ENCODE peak calls at places on chromosomes 4 and X, in seven cellular contexts. A is heart right ventricle, X is body of pancreas, P is epithelial cell of esophagus, K is tibial artery, I is astrocyte of the spinal cord, R is SK-N-SH. N is an unnamed sample.

GRCh38 chrX:153651540-153652079 is 4.6 kb downstream of the DUSP9 start:
- DNase-seq in K (no peak), P (no peak), I (no peak), R (peak; percentile 45), A (no peak), X (no peak), N (no peak)

GRCh38 chrX:23369037-23369436 is 34.4 kb downstream of the PTCHD1 start:
- DNase-seq in R (no peak), A (no peak), X (no peak), P (no peak), K (no peak), I (peak; percentile 9), N (no peak)

GRCh38 chr4:88757067-88757466 is 59.4 kb upstream of the NAP1L5 start:
- DNase-seq in R (no peak), A (no peak), K (no peak), P (no peak), I (no peak), X (no peak), N (no peak)

GRCh38 chrX:151801980-151802379 is 67.4 kb downstream of the CNGA2 start:
- DNase-seq in P (peak; percentile 2), A (no peak), X (no peak), K (no peak), I (no peak), R (no peak), N (no peak)

GRCh38 chr4:151921811-151922210 is 161.0 kb upstream of the GATB start:
- DNase-seq in P (peak; percentile 41), K (no peak), R (no peak), X (no peak), I (peak; percentile 20), A (no peak), N (peak; percentile 49)

GRCh38 chrX:129115104-129115503 is 408.2 kb downstream of the SMARCA1 start:
- DNase-seq in X (peak; percentile 14), R (peak; percentile 47), A (no peak), I (no peak), P (peak; percentile 36), K (no peak), N (peak; percentile 28)

GRCh38 chrX:1807301-1807731 is 192.5 kb downstream of the ASMT start:
- DNase-seq in A (no peak), X (no peak), P (no peak), I (peak; percentile 33), R (no peak), K (no peak), N (no peak)

GRCh38 chrX:41921492-41922124 is 1.7 kb downstream of the CASK start:
- DNase-seq in K (no peak), R (no peak), X (no peak), I (peak; percentile 27), A (no peak), P (peak; percentile 80), N (peak; percentile 79)

GRCh38 chr4:86496094-86497060 is 97.7 kb upstream of the PTPN13 start:
- DNase-seq in P (peak; percentile 87), R (peak; percentile 52), K (no peak), I (peak; percentile 49), A (peak; percentile 11), X (peak; percentile 48), N (peak; percentile 81)

GRCh38 chr4:14695411-14695810 is 306.9 kb upstream of the CPEB2 start:
- DNase-seq in A (no peak), R (no peak), I (no peak), X (no peak), P (peak; percentile 40), K (no peak), N (peak; percentile 5)

GRCh38 chr4:72969957-72970356 is 99.6 kb downstream of the COX18 start:
- DNase-seq in K (peak; percentile 68), R (no peak), I (peak; percentile 40), P (no peak), A (peak; percentile 7), X (no peak), N (no peak)

GRCh38 chr4:130722370-130722769 is 1626.4 kb downstream of the C4orf33 start:
- DNase-seq in P (peak; percentile 83), A (no peak), K (no peak), X (no peak), I (no peak), R (no peak), N (peak; percentile 44)

GRCh38 chrX:149630681-149631292 is 805 bp downstream of the TMEM185A start:
- DNase-seq in P (peak; percentile 39), X (no peak), K (no peak), I (peak; percentile 41), A (peak; percentile 11), R (peak; percentile 37), N (peak; percentile 29)

GRCh38 chrX:115437841-115438240 is 123.1 kb upstream of the PLS3 start:
- DNase-seq in P (no peak), I (no peak), A (no peak), X (no peak), K (no peak), R (no peak), N (no peak)

GRCh38 chr4:8525383-8526120 is 54.6 kb upstream of the GPR78 start:
- DNase-seq in R (no peak), X (no peak), P (no peak), A (no peak), I (no peak), K (no peak), N (no peak)

GRCh38 chrX:112874140-112874539 is 33.5 kb upstream of the AMOT start:
- DNase-seq in R (no peak), P (peak; percentile 2), I (no peak), X (no peak), K (no peak), A (no peak), N (no peak)

GRCh38 chr4:8155660-8156421 is 2.8 kb downstream of the ABLIM2 start:
- DNase-seq in K (no peak), X (no peak), R (no peak), P (no peak), I (no peak), A (no peak), N (no peak)

GRCh38 chr4:10596586-10597285 is 87.8 kb downstream of the CLNK start:
- DNase-seq in X (no peak), K (no peak), I (peak; percentile 39), A (no peak), R (no peak), P (no peak), N (no peak)

GRCh38 chrX:119539872-119540271 is 25.3 kb downstream of the STEEP1 start:
- DNase-seq in P (no peak), I (no peak), R (no peak), A (no peak), X (no peak), K (no peak), N (no peak)
- TF ChIP-seq CTCF in P (no peak), I (peak; percentile 14), R (peak; percentile 35), A (no peak), X (no peak), K (no peak), N (no peak)

GRCh38 chr4:134548052-134548628 is 346.6 kb upstream of the PABPC4L start:
- DNase-seq in P (no peak), I (no peak), R (no peak), K (no peak), A (no peak), X (no peak), N (no peak)
- H3K4me3 ChIP-seq in P (no peak overlapping the region), I (no peak overlapping the region), R (no peak overlapping the region), K (no peak overlapping the region), A (no peak overlapping the region), X (no peak overlapping the region), N (no peak overlapping the region)

DNA sequence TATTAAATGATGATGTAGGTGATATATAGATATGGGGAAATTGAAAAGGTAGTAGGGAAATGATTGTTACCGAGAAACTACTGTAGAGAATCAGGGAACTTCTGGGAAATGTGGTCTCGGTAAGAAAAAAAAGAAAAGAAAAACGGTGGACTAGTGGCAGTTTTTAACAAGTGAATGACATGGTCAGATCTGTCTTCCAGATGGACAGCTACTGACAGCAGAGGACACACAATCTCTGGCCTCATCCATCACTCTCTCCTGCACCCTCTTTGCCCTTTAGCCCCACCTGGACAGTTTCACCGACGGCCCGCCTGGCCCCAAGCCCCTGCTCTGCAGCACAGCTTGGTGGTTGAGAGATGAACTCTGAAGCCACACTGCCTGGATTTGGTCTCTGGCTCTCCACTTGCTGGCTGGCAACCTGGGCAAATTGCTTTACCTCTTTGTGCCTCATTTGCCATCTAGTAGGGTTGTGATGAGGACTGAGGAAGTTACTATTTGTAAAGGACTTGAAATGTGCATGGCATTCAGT is 23.4 kb downstream of the RBM47 start:
- DNase-seq in A (no peak), R (no peak), I (no peak), P (no peak), K (no peak), X (no peak), N (no peak)
- TF ChIP-seq CTCF in A (no peak), R (no peak), I (peak; percentile 1), P (no peak), K (no peak), X (no peak), N (no peak)

DNA sequence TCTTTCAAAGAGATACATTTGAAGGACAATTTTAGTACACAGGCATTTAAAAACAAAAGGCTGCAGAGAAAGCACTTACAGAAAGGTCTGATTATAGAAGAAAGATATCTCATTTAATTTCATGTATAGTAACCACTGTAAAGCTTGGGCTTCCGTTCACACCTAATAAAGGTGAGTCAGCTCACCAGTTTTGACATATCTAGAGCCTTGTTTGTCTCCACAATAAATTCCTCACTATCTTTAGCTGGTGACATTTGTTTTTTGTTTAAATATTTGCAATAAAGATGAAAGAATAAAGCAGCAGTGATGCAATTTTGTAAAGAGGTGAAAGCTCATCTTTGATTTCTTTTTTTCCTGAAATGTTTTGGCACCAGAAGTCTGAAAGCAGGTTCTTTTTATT is 1.1 kb upstream of the EPHA5 start:
- DNase-seq in X (no peak), A (no peak), I (no peak), P (peak; percentile 34), R (no peak), K (no peak), N (peak; percentile 10)
- H3K4me3 ChIP-seq in X (no peak overlapping the region), A (no peak overlapping the region), I (peak overlapping the region; percentile 73), P (no peak overlapping the region), R (no peak overlapping the region), K (no peak overlapping the region), N (no peak overlapping the region)

GRCh38 chr4:143531368-143531767 is 17.9 kb downstream of the SMARCA5 start:
- DNase-seq in K (no peak), P (peak; percentile 7), X (no peak), A (no peak), I (peak; percentile 17), R (peak; percentile 3), N (peak; percentile 27)
- TF ChIP-seq CTCF in K (peak; percentile 13), P (peak; percentile 40), X (no peak), A (peak; percentile 47), I (peak; percentile 51), R (peak; percentile 70), N (peak; percentile 40)

GRCh38 chr4:112519689-112520597 is 4.0 kb upstream of the NEUROG2 start:
- DNase-seq in R (peak; percentile 35), P (no peak), X (no peak), A (no peak), K (no peak), I (no peak), N (no peak)
- H3K4me3 ChIP-seq in R (peak overlapping the region; percentile 6), P (no peak overlapping the region), X (no peak overlapping the region), A (no peak overlapping the region), K (no peak overlapping the region), I (no peak overlapping the region), N (no peak overlapping the region)